ENCODE peak calls at places on chromosomes 4 and X, in four cellular contexts. U is upper lobe of left lung, N is A549, A is endothelial cell of umbilical vein. T is an unnamed sample.

GRCh38 chr4:83771113-83771705 is 235.3 kb downstream of the GPAT3 start:
- DNase-seq in U (peak; percentile 25), A (peak; percentile 24), N (peak; percentile 53), T (peak; percentile 59)

GRCh38 chrX:30830544-30830943 is 58.5 kb downstream of the TAB3 start:
- DNase-seq in U (no peak), A (no peak), N (no peak), T (no peak)

GRCh38 chrX:9746148-9746880 is 19.3 kb downstream of the GPR143 start:
- DNase-seq in A (peak; percentile 92), U (no peak), N (no peak), T (no peak)

GRCh38 chr4:53987761-53988171 is 76.6 kb downstream of the CHIC2 start:
- DNase-seq in A (no peak), U (no peak), N (no peak), T (no peak)

GRCh38 chr4:5784960-5785611 is 74.1 kb downstream of the EVC start:
- DNase-seq in A (no peak), U (no peak), N (no peak), T (no peak)

GRCh38 chrX:146881521-146881920 is 67.0 kb upstream of the CXorf51A start:
- DNase-seq in A (no peak), U (no peak), N (no peak), T (no peak)

GRCh38 chr4:18480342-18480741 is 458.8 kb upstream of the LCORL start:
- DNase-seq in A (no peak), U (no peak), N (no peak), T (no peak)

GRCh38 chr4:124564121-124564520 is 148.4 kb downstream of the ANKRD50 start:
- DNase-seq in N (no peak), A (peak; percentile 73), U (no peak), T (no peak)

GRCh38 chrX:48683411-48683982 is at the start of gene WAS:
- DNase-seq in A (no peak), U (peak; percentile 49), N (no peak), T (no peak)

GRCh38 chr4:74217365-74217764 is 59.4 kb downstream of the MTHFD2L start:
- DNase-seq in A (peak; percentile 61), N (no peak), U (no peak), T (no peak)

GRCh38 chr4:142883433-142883832 is 37.3 kb upstream of the INPP4B start:
- DNase-seq in A (peak; percentile 12), N (no peak), U (no peak), T (peak; percentile 5)

GRCh38 chrX:25558137-25558536 is 542.4 kb upstream of the ARX start:
- DNase-seq in N (no peak), A (no peak), U (no peak), T (no peak)

GRCh38 chr4:87521757-87522374 is 7.3 kb downstream of the SPARCL1 start:
- DNase-seq in N (no peak), U (no peak), A (no peak), T (no peak)

GRCh38 chr4:138007572-138007971 is 234.6 kb downstream of the SLC7A11 start:
- DNase-seq in U (no peak), A (no peak), N (no peak), T (no peak)

GRCh38 chr4:149713031-149713430 is 102.6 kb downstream of the IQCM start:
- DNase-seq in A (no peak), N (no peak), U (no peak), T (no peak)

GRCh38 chr4:152591361-152591760 is 55.5 kb upstream of the FBXW7 start:
- DNase-seq in U (peak; percentile 42), A (peak; percentile 19), N (no peak), T (peak; percentile 33)

GRCh38 chr4:178322524-178323183 is 880.4 kb upstream of the AGA start:
- DNase-seq in A (no peak), U (no peak), N (no peak), T (no peak)

GRCh38 chr4:56655209-56655626 is 25.9 kb downstream of the HOPX start:
- DNase-seq in N (no peak), A (no peak), U (no peak), T (no peak)

GRCh38 chr4:159484861-159485260 is 382.0 kb downstream of the RAPGEF2 start:
- DNase-seq in N (no peak), A (no peak), U (no peak), T (no peak)

GRCh38 chr4:148093065-148093464 is 349.1 kb downstream of the NR3C2 start:
- DNase-seq in N (no peak), A (no peak), U (no peak), T (no peak)

GRCh38 chrX:20951016-20951795 is 423.0 kb upstream of the CNKSR2 start:
- DNase-seq in N (no peak), A (no peak), U (no peak), T (no peak)

GRCh38 chrX:20952180-20952579 is 422.0 kb upstream of the CNKSR2 start:
- DNase-seq in N (no peak), U (no peak), A (no peak), T (no peak)

GRCh38 chrX:20947411-20947912 is 426.8 kb upstream of the CNKSR2 start:
- DNase-seq in U (no peak), A (no peak), N (no peak), T (no peak)
- TF ChIP-seq POLR2A in U (no peak), A (no peak), N (no peak), T (no peak)

GRCh38 chr4:42821230-42821629 is 71.3 kb upstream of the GRXCR1 start:
- DNase-seq in U (no peak), N (no peak), A (no peak), T (no peak)

GRCh38 chr4:42819863-42820514 is 72.5 kb upstream of the GRXCR1 start:
- DNase-seq in A (no peak), U (no peak), N (no peak), T (no peak)

DNA sequence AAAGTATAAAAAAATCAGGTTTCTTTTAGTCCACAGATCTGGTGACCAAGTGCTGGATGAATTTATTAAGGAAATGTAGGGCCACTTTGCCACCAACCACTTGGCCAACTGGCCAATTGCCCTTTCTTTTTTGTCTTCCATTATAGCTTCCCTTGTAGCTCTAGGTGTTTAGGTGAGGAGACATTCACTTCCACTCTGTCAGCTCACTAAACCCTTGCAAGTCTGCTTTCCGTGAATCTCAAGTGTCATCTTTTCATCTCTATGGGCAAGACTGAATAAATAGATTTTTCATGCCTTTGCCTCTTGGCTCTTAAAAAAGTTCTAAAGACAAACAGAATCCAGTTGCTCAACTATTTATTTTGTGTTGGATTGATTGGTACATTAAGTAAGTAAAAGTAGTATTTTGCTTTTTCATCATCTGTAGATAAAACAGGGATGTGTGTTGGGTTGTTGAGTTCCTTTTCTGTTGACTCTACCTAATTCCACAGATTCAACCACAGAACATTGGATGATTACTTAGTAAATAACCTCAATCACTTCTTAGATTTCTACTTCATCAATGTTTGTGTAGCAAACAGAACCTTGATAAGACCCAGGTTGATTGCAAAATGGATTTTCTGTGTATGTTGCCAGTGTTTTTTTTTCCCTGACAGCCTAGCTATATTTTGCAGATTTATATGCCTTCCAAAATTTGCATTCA is 68.1 kb upstream of the GRXCR1 start:
- DNase-seq in A (no peak), N (no peak), U (no peak), T (no peak)
- TF ChIP-seq POLR2A in A (no peak), N (no peak), U (no peak), T (no peak)

DNA sequence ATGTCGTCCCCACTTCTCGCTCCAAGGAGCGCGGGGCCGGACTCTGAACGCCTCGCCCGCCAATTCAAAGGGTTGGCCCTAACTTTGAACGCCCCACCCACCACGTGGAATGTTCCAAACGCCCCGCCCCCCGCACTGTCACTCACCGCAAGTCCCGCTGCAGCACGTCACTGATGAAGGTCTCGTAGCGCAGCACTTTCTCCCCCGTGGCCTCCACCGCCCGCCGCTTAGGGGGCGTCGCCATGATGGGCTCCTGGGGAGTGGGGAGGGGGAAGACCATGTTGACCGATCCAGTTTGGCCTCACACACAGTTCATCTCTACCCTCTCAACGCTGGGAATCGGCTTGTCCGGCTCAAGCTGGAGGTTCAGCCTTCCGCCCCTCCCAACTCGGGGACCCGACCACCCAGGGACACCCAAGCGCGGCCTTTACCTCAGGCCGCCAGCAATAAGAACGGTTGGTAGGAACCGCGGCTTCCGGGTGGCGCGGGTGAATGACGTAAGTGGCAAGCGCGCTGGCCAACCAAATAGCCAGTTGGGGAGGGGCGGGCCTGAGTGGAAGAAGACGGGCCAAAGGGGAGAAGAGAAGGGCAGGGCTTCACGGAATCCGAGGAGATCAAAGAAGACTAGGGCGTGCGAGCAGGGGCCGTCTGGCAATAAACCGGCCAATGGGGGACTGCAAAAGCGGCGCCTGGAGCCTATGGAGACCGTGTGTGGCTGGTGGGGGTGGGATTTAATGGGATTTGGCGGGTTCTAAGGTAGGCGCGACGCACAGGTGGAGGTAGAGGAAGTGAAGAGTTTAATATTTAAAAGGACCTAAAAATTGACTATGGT is at the start of gene UXT:
- DNase-seq in A (peak; percentile 91), N (peak; percentile 84), U (peak; percentile 93), T (peak; percentile 97)
- TF ChIP-seq POLR2A in A (peak; percentile 54), N (no peak), U (peak; percentile 29), T (peak; percentile 94)

DNA sequence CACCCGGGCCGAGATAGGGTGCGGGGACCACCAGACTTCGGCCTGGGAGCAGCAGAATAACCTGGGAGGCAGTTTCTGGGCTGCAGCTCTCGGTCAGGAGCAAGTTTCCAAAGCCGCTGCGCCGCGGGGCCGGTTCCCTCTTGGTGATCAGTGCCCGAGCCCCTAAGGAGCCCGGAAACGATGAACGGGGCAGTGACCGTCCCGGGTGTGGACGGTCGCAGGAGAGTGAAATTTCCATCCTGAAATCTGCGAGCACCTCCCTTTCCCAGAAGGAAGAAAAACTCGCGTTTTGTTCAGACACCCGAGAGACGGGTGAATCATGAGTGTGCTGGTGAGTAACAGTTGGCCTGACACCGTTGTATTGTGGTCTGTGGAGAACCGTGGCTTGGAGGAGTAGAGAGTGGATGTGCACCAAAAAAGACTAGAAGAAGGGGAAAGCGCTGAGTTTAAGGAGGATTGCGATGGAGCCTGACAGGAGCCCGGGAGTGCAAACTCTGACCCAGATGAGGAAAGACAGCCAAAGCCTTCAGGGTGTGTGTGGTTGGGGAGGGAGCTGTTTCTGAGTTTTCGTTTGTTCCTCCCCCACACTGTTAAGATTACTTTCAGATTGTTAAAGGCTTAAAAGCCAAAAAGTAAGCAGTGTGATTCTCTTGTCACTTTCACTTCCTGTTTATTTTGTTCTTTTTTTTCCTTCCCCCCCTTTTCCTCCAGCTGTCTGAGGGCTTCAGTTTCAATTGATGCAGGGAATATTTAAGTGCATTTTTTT is 824 bp downstream of the MCUB start:
- DNase-seq in A (peak; percentile 74), N (peak; percentile 34), U (peak; percentile 26), T (peak; percentile 50)
- TF ChIP-seq POLR2A in A (no peak), N (no peak), U (no peak), T (no peak)

GRCh38 chrX:47560831-47561652 is at the start of gene ARAF:
- DNase-seq in U (peak; percentile 96), N (peak; percentile 95), A (peak; percentile 98), T (peak; percentile 98)
- TF ChIP-seq POLR2A in U (no peak), N (peak; percentile 51), A (peak; percentile 74), T (peak; percentile 81)

GRCh38 chr4:36013206-36013605 is 231.1 kb downstream of the ARAP2 start:
- DNase-seq in U (no peak), A (no peak), N (no peak), T (no peak)
- TF ChIP-seq POLR2A in U (no peak), A (no peak), N (no peak), T (no peak)

GRCh38 chrX:357693-358471 is 28.8 kb downstream of the PPP2R3B start:
- DNase-seq in N (no peak), U (no peak), A (peak; percentile 79), T (no peak)
- TF ChIP-seq POLR2A in N (no peak), U (no peak), A (no peak), T (no peak)

GRCh38 chr4:123398151-123398802 is 1.7 kb downstream of the SPRY1 start:
- DNase-seq in A (peak; percentile 65), U (peak; percentile 73), N (peak; percentile 24), T (peak; percentile 88)
- TF ChIP-seq POLR2A in A (no peak), U (no peak), N (no peak), T (peak; percentile 8)

GRCh38 chr4:212438-213174 is 88.3 kb downstream of the ZNF718 start:
- DNase-seq in U (peak; percentile 54), A (peak; percentile 88), N (no peak), T (no peak)
- TF ChIP-seq POLR2A in U (no peak), A (no peak), N (no peak), T (no peak)

T was measured in erythroblast.